ENCODE peak calls at places on chromosomes 5 and 9, in ten cellular contexts. U is dorsolateral prefrontal cortex, I is SK-N-SH, N is esophagus squamous epithelium, X is kidney, K is pancreas, V is right lobe of liver, O is heart right ventricle, E is right atrium auricular region, Z is brain microvascular endothelial cell. L is an unnamed sample.
A peak's percentile ranks its signal among the peaks of the same experiment; 100 is the strongest.

GRCh38 chr5:38515648-38516047 is 40.8 kb downstream of the LIFR start:
- DNase-seq in U (no peak), I (peak; percentile 17), N (no peak), X (no peak), K (no peak), V (no peak), O (no peak), E (no peak), Z (peak; percentile 11), L (peak; percentile 45)

GRCh38 chr5:42429694-42430093 is 6.5 kb downstream of the GHR start:
- DNase-seq in U (no peak), I (no peak), N (no peak), X (no peak), K (no peak), V (no peak), O (no peak), E (no peak), Z (no peak), L (no peak)

GRCh38 chr9:121445986-121446385 is 53.7 kb downstream of the GGTA1 start:
- DNase-seq in U (no peak), I (no peak), N (no peak), X (no peak), K (no peak), V (no peak), O (no peak), E (no peak), Z (no peak), L (no peak)

GRCh38 chr9:35232867-35233544 is 71.2 kb downstream of the UNC13B start:
- DNase-seq in U (no peak), I (no peak), N (no peak), X (no peak), K (no peak), V (no peak), O (no peak), E (no peak), Z (no peak), L (no peak)

GRCh38 chr9:110255417-110256141 is 728 bp downstream of the TXN start:
- DNase-seq in U (no peak), I (peak; percentile 55), N (peak; percentile 6), X (peak; percentile 91), K (peak; percentile 86), V (peak; percentile 83), O (peak; percentile 52), E (peak; percentile 74), Z (peak; percentile 39), L (peak; percentile 55)

GRCh38 chr9:22005700-22006605 is 3.2 kb downstream of the CDKN2B start:
- DNase-seq in U (no peak), I (peak; percentile 21), N (no peak), X (no peak), K (no peak), V (no peak), O (no peak), E (no peak), Z (no peak), L (no peak)

GRCh38 chr9:93857528-93857927 is 97.6 kb downstream of the BARX1 start:
- DNase-seq in U (no peak), I (no peak), N (no peak), X (no peak), K (no peak), V (no peak), O (no peak), E (no peak), Z (no peak), L (no peak)

GRCh38 chr5:169300468-169301385 is at the start of gene SLIT3:
- DNase-seq in U (no peak), I (peak; percentile 90), N (no peak), X (peak; percentile 92), K (peak; percentile 66), V (no peak), O (peak; percentile 72), E (peak; percentile 86), Z (peak; percentile 43), L (peak; percentile 91)

GRCh38 chr5:88488566-88488965 is 219.9 kb upstream of the TMEM161B start:
- DNase-seq in U (no peak), I (no peak), N (no peak), X (no peak), K (no peak), V (no peak), O (no peak), E (no peak), Z (no peak), L (no peak)

GRCh38 chr5:86971034-86971511 is 296.6 kb upstream of the RASA1 start:
- DNase-seq in U (no peak), I (no peak), N (no peak), X (no peak), K (no peak), V (no peak), O (no peak), E (no peak), Z (peak; percentile 11), L (peak; percentile 42)

GRCh38 chr5:8399471-8399870 is 530.5 kb downstream of the MTRR start:
- DNase-seq in U (no peak), I (no peak), N (no peak), X (no peak), K (no peak), V (no peak), O (no peak), E (no peak), Z (no peak), L (no peak)

GRCh38 chr9:83508072-83508471 is 30.1 kb downstream of the FRMD3 start:
- DNase-seq in U (no peak), I (no peak), N (no peak), X (no peak), K (no peak), V (no peak), O (no peak), E (no peak), Z (peak; percentile 3), L (no peak)

GRCh38 chr5:169745441-169746146 is 108.5 kb downstream of the DOCK2 start:
- DNase-seq in U (no peak), I (no peak), N (no peak), X (no peak), K (no peak), V (no peak), O (no peak), E (no peak), Z (peak; percentile 38), L (peak; percentile 25)

GRCh38 chr5:129899454-129899853 is 4.8 kb upstream of the CHSY3 start:
- DNase-seq in U (no peak), I (no peak), N (no peak), X (no peak), K (no peak), V (no peak), O (no peak), E (no peak), Z (no peak), L (peak; percentile 61)

GRCh38 chr9:81477669-81478068 is 211.7 kb downstream of the TLE1 start:
- DNase-seq in U (no peak), I (peak; percentile 33), N (no peak), X (no peak), K (no peak), V (no peak), O (no peak), E (no peak), Z (no peak), L (no peak)

GRCh38 chr9:117555964-117556629 is 141.2 kb upstream of the ASTN2 start:
- DNase-seq in U (peak; percentile 75), I (peak; percentile 44), N (no peak), X (no peak), K (peak; percentile 83), V (peak; percentile 73), O (peak; percentile 17), E (peak; percentile 60), Z (peak; percentile 48), L (peak; percentile 50)

GRCh38 chr5:103706939-103707682 is 144.5 kb upstream of the NUDT12 start:
- DNase-seq in U (no peak), I (peak; percentile 4), N (no peak), X (no peak), K (no peak), V (no peak), O (no peak), E (no peak), Z (no peak), L (no peak)

GRCh38 chr9:93826209-93826608 is 128.9 kb downstream of the BARX1 start:
- DNase-seq in U (no peak), I (no peak), N (no peak), X (no peak), K (peak; percentile 83), V (no peak), O (no peak), E (no peak), Z (no peak), L (no peak)

GRCh38 chr9:15244001-15244441 is 63.0 kb downstream of the TTC39B start:
- DNase-seq in U (no peak), I (no peak), N (no peak), X (no peak), K (no peak), V (no peak), O (no peak), E (no peak), Z (peak; percentile 30), L (peak; percentile 56)

GRCh38 chr5:54869691-54870090 is 115.7 kb downstream of the ESM1 start:
- DNase-seq in U (no peak), I (no peak), N (no peak), X (no peak), K (no peak), V (no peak), O (no peak), E (no peak), Z (no peak), L (no peak)
- TF ChIP-seq CTCF in U (no peak), I (no peak), N (no peak), X (no peak), K (no peak), V (no peak), O (no peak), E (no peak), Z (no peak), L (no peak)

GRCh38 chr9:130630506-130631330 is 33.7 kb upstream of the PRDM12 start:
- DNase-seq in U (no peak), I (no peak), N (no peak), X (no peak), K (no peak), V (no peak), O (peak; percentile 79), E (no peak), Z (no peak), L (no peak)
- H3K4me3 ChIP-seq in U (no peak overlapping the region), I (no peak overlapping the region), N (no peak overlapping the region), X (no peak overlapping the region), K (no peak overlapping the region), V (no peak overlapping the region), O (no peak overlapping the region), E (no peak overlapping the region), Z (no peak overlapping the region), L (no peak overlapping the region)

GRCh38 chr9:107044872-107045271 is 181.9 kb downstream of the ZNF462 start:
- DNase-seq in U (no peak), I (no peak), N (no peak), X (no peak), K (no peak), V (no peak), O (no peak), E (no peak), Z (no peak), L (no peak)
- TF ChIP-seq CTCF in U (no peak), I (peak; percentile 29), N (no peak), X (no peak), K (no peak), V (peak; percentile 35), O (no peak), E (no peak), Z (peak; percentile 7), L (peak; percentile 7)

GRCh38 chr9:130535818-130536521 is 43.4 kb upstream of the FUBP3 start:
- DNase-seq in U (no peak), I (no peak), N (no peak), X (no peak), K (no peak), V (no peak), O (peak; percentile 29), E (no peak), Z (peak; percentile 28), L (peak; percentile 37)
- H3K4me3 ChIP-seq in U (peak overlapping the region; percentile 44), I (no peak overlapping the region), N (no peak overlapping the region), X (no peak overlapping the region), K (no peak overlapping the region), V (no peak overlapping the region), O (peak overlapping the region; percentile 31), E (peak overlapping the region; percentile 35), Z (peak overlapping the region; percentile 5), L (peak overlapping the region; percentile 3)

L was measured in cardiac fibroblast.